ENCODE peak calls at places on chromosome 9, in ten cellular contexts. One of them, this sample, is unnamed.

GRCh38 chr9:134276463-134277245 is 49.6 kb upstream of the RXRA start:
- DNase-seq in choroid plexus epithelial cell: no peak
- DNase-seq in brain microvascular endothelial cell: no peak
- DNase-seq in CD8-positive, alpha-beta T cell: no peak
- DNase-seq in upper lobe of right lung: no peak
- DNase-seq in sigmoid colon: no peak
- DNase-seq in tibial nerve: no peak
- DNase-seq in pancreas: no peak
- DNase-seq in DND-41: no peak
- DNase-seq in omental fat pad: no peak
- DNase-seq in this sample: no peak

GRCh38 chr9:105679406-105680022 is 14.8 kb upstream of the TMEM38B start:
- DNase-seq in DND-41: no peak
- DNase-seq in tibial nerve: no peak
- DNase-seq in sigmoid colon: no peak
- DNase-seq in brain microvascular endothelial cell: no peak
- DNase-seq in CD8-positive, alpha-beta T cell: no peak
- DNase-seq in omental fat pad: no peak
- DNase-seq in pancreas: no peak
- DNase-seq in choroid plexus epithelial cell: no peak
- DNase-seq in upper lobe of right lung: no peak
- DNase-seq in this sample: no peak

GRCh38 chr9:34929506-34930102 is 28.5 kb upstream of the PHF24 start:
- DNase-seq in CD8-positive, alpha-beta T cell: no peak
- DNase-seq in sigmoid colon: no peak
- DNase-seq in upper lobe of right lung: no peak
- DNase-seq in brain microvascular endothelial cell: peak
- DNase-seq in choroid plexus epithelial cell: peak
- DNase-seq in pancreas: no peak
- DNase-seq in DND-41: peak
- DNase-seq in omental fat pad: no peak
- DNase-seq in tibial nerve: no peak
- DNase-seq in this sample: peak

GRCh38 chr9:121887553-121888437 is 205.3 kb downstream of the TTLL11 start:
- DNase-seq in brain microvascular endothelial cell: peak
- DNase-seq in pancreas: no peak
- DNase-seq in upper lobe of right lung: no peak
- DNase-seq in choroid plexus epithelial cell: peak
- DNase-seq in tibial nerve: no peak
- DNase-seq in sigmoid colon: no peak
- DNase-seq in DND-41: no peak
- DNase-seq in omental fat pad: no peak
- DNase-seq in CD8-positive, alpha-beta T cell: no peak
- DNase-seq in this sample: no peak

GRCh38 chr9:94912700-94913249 is 186.3 kb downstream of the AOPEP start:
- DNase-seq in pancreas: no peak
- DNase-seq in omental fat pad: no peak
- DNase-seq in choroid plexus epithelial cell: peak
- DNase-seq in tibial nerve: no peak
- DNase-seq in DND-41: no peak
- DNase-seq in brain microvascular endothelial cell: peak
- DNase-seq in CD8-positive, alpha-beta T cell: no peak
- DNase-seq in sigmoid colon: no peak
- DNase-seq in upper lobe of right lung: no peak
- DNase-seq in this sample: no peak

GRCh38 chr9:19456996-19457693 is 48.3 kb downstream of the ACER2 start:
- DNase-seq in pancreas: peak
- DNase-seq in upper lobe of right lung: no peak
- DNase-seq in choroid plexus epithelial cell: peak
- DNase-seq in DND-41: peak
- DNase-seq in brain microvascular endothelial cell: peak
- DNase-seq in tibial nerve: peak
- DNase-seq in omental fat pad: no peak
- DNase-seq in sigmoid colon: peak
- DNase-seq in CD8-positive, alpha-beta T cell: peak
- DNase-seq in this sample: peak

GRCh38 chr9:114906922-114907571 is 23.3 kb downstream of the TNFSF8 start:
- DNase-seq in choroid plexus epithelial cell: peak
- DNase-seq in brain microvascular endothelial cell: no peak
- DNase-seq in CD8-positive, alpha-beta T cell: no peak
- DNase-seq in tibial nerve: no peak
- DNase-seq in pancreas: no peak
- DNase-seq in upper lobe of right lung: no peak
- DNase-seq in sigmoid colon: no peak
- DNase-seq in DND-41: peak
- DNase-seq in omental fat pad: no peak
- DNase-seq in this sample: no peak

GRCh38 chr9:137972988-137973470 is 95.4 kb downstream of the CACNA1B start:
- DNase-seq in pancreas: peak
- DNase-seq in sigmoid colon: peak
- DNase-seq in tibial nerve: no peak
- DNase-seq in CD8-positive, alpha-beta T cell: no peak
- DNase-seq in DND-41: no peak
- DNase-seq in omental fat pad: no peak
- DNase-seq in upper lobe of right lung: peak
- DNase-seq in brain microvascular endothelial cell: no peak
- DNase-seq in choroid plexus epithelial cell: no peak
- DNase-seq in this sample: no peak

GRCh38 chr9:27749838-27750237 is 176.6 kb upstream of the C9orf72 start:
- DNase-seq in choroid plexus epithelial cell: no peak
- DNase-seq in upper lobe of right lung: no peak
- DNase-seq in CD8-positive, alpha-beta T cell: no peak
- DNase-seq in omental fat pad: no peak
- DNase-seq in tibial nerve: no peak
- DNase-seq in brain microvascular endothelial cell: no peak
- DNase-seq in sigmoid colon: no peak
- DNase-seq in pancreas: no peak
- DNase-seq in DND-41: no peak
- DNase-seq in this sample: no peak

GRCh38 chr9:96510258-96510657 is 60.3 kb downstream of the HABP4 start:
- DNase-seq in omental fat pad: no peak
- DNase-seq in upper lobe of right lung: no peak
- DNase-seq in tibial nerve: no peak
- DNase-seq in brain microvascular endothelial cell: no peak
- DNase-seq in pancreas: no peak
- DNase-seq in DND-41: no peak
- DNase-seq in CD8-positive, alpha-beta T cell: no peak
- DNase-seq in choroid plexus epithelial cell: peak
- DNase-seq in sigmoid colon: no peak
- DNase-seq in this sample: no peak

GRCh38 chr9:91433180-91433579 is 9.5 kb upstream of the NFIL3 start:
- DNase-seq in omental fat pad: no peak
- DNase-seq in brain microvascular endothelial cell: peak
- DNase-seq in pancreas: no peak
- DNase-seq in CD8-positive, alpha-beta T cell: no peak
- DNase-seq in choroid plexus epithelial cell: peak
- DNase-seq in upper lobe of right lung: no peak
- DNase-seq in sigmoid colon: no peak
- DNase-seq in DND-41: no peak
- DNase-seq in tibial nerve: no peak
- DNase-seq in this sample: no peak

GRCh38 chr9:91855196-91855595 is 94.8 kb downstream of the ROR2 start:
- DNase-seq in pancreas: no peak
- DNase-seq in choroid plexus epithelial cell: no peak
- DNase-seq in upper lobe of right lung: no peak
- DNase-seq in omental fat pad: no peak
- DNase-seq in brain microvascular endothelial cell: no peak
- DNase-seq in tibial nerve: no peak
- DNase-seq in DND-41: no peak
- DNase-seq in sigmoid colon: peak
- DNase-seq in CD8-positive, alpha-beta T cell: no peak
- DNase-seq in this sample: no peak

GRCh38 chr9:21770877-21771560 is 31.4 kb upstream of the MTAP start:
- DNase-seq in DND-41: no peak
- DNase-seq in brain microvascular endothelial cell: peak
- DNase-seq in sigmoid colon: no peak
- DNase-seq in CD8-positive, alpha-beta T cell: no peak
- DNase-seq in choroid plexus epithelial cell: peak
- DNase-seq in upper lobe of right lung: no peak
- DNase-seq in pancreas: no peak
- DNase-seq in tibial nerve: no peak
- DNase-seq in omental fat pad: no peak
- DNase-seq in this sample: no peak

GRCh38 chr9:5630038-5630507 is 1.2 kb downstream of the RIC1 start:
- DNase-seq in choroid plexus epithelial cell: peak
- DNase-seq in upper lobe of right lung: no peak
- DNase-seq in CD8-positive, alpha-beta T cell: no peak
- DNase-seq in sigmoid colon: no peak
- DNase-seq in pancreas: no peak
- DNase-seq in omental fat pad: no peak
- DNase-seq in brain microvascular endothelial cell: peak
- DNase-seq in tibial nerve: no peak
- DNase-seq in DND-41: no peak
- DNase-seq in this sample: no peak

GRCh38 chr9:123591283-123591682 is 235.3 kb downstream of the CRB2 start:
- DNase-seq in choroid plexus epithelial cell: no peak
- DNase-seq in omental fat pad: no peak
- DNase-seq in tibial nerve: no peak
- DNase-seq in brain microvascular endothelial cell: no peak
- DNase-seq in pancreas: no peak
- DNase-seq in sigmoid colon: no peak
- DNase-seq in CD8-positive, alpha-beta T cell: no peak
- DNase-seq in DND-41: no peak
- DNase-seq in upper lobe of right lung: no peak
- DNase-seq in this sample: no peak

GRCh38 chr9:124858330-124859046 is 3.3 kb downstream of the RPL35 start:
- DNase-seq in sigmoid colon: no peak
- DNase-seq in tibial nerve: no peak
- DNase-seq in DND-41: no peak
- DNase-seq in brain microvascular endothelial cell: no peak
- DNase-seq in CD8-positive, alpha-beta T cell: no peak
- DNase-seq in pancreas: no peak
- DNase-seq in omental fat pad: no peak
- DNase-seq in upper lobe of right lung: no peak
- DNase-seq in choroid plexus epithelial cell: no peak
- DNase-seq in this sample: no peak
- TF ChIP-seq CTCF in sigmoid colon: no peak
- TF ChIP-seq CTCF in tibial nerve: no peak
- TF ChIP-seq CTCF in DND-41: no peak
- TF ChIP-seq CTCF in brain microvascular endothelial cell: no peak
- TF ChIP-seq CTCF in CD8-positive, alpha-beta T cell: no peak
- TF ChIP-seq CTCF in pancreas: no peak
- TF ChIP-seq CTCF in omental fat pad: no peak
- TF ChIP-seq CTCF in upper lobe of right lung: no peak
- TF ChIP-seq CTCF in choroid plexus epithelial cell: peak
- TF ChIP-seq CTCF in this sample: no peak

GRCh38 chr9:2824564-2824963 is 19.3 kb downstream of the PUM3 start:
- DNase-seq in omental fat pad: no peak
- DNase-seq in upper lobe of right lung: no peak
- DNase-seq in sigmoid colon: no peak
- DNase-seq in choroid plexus epithelial cell: peak
- DNase-seq in brain microvascular endothelial cell: no peak
- DNase-seq in pancreas: peak
- DNase-seq in tibial nerve: no peak
- DNase-seq in DND-41: peak
- DNase-seq in CD8-positive, alpha-beta T cell: no peak
- DNase-seq in this sample: peak
- TF ChIP-seq CTCF in omental fat pad: no peak
- TF ChIP-seq CTCF in upper lobe of right lung: peak
- TF ChIP-seq CTCF in sigmoid colon: no peak
- TF ChIP-seq CTCF in choroid plexus epithelial cell: peak
- TF ChIP-seq CTCF in brain microvascular endothelial cell: peak
- TF ChIP-seq CTCF in pancreas: no peak
- TF ChIP-seq CTCF in tibial nerve: no peak
- TF ChIP-seq CTCF in DND-41: peak
- TF ChIP-seq CTCF in CD8-positive, alpha-beta T cell: no peak
- TF ChIP-seq CTCF in this sample: peak

GRCh38 chr9:132646726-132647125 is 23.1 kb downstream of the DDX31 start:
- DNase-seq in DND-41: no peak
- DNase-seq in pancreas: no peak
- DNase-seq in omental fat pad: no peak
- DNase-seq in tibial nerve: no peak
- DNase-seq in upper lobe of right lung: no peak
- DNase-seq in sigmoid colon: no peak
- DNase-seq in CD8-positive, alpha-beta T cell: no peak
- DNase-seq in brain microvascular endothelial cell: no peak
- DNase-seq in choroid plexus epithelial cell: peak
- DNase-seq in this sample: no peak

GRCh38 chr9:132645711-132646110 is 24.1 kb downstream of the DDX31 start:
- DNase-seq in brain microvascular endothelial cell: no peak
- DNase-seq in pancreas: no peak
- DNase-seq in upper lobe of right lung: no peak
- DNase-seq in DND-41: no peak
- DNase-seq in omental fat pad: no peak
- DNase-seq in sigmoid colon: no peak
- DNase-seq in tibial nerve: no peak
- DNase-seq in choroid plexus epithelial cell: no peak
- DNase-seq in CD8-positive, alpha-beta T cell: no peak
- DNase-seq in this sample: no peak

GRCh38 chr9:132645306-132645705 is 24.5 kb downstream of the DDX31 start:
- DNase-seq in brain microvascular endothelial cell: no peak
- DNase-seq in upper lobe of right lung: no peak
- DNase-seq in sigmoid colon: no peak
- DNase-seq in omental fat pad: no peak
- DNase-seq in choroid plexus epithelial cell: no peak
- DNase-seq in pancreas: no peak
- DNase-seq in CD8-positive, alpha-beta T cell: no peak
- DNase-seq in DND-41: no peak
- DNase-seq in tibial nerve: no peak
- DNase-seq in this sample: no peak

GRCh38 chr9:132641216-132641615 is 28.6 kb downstream of the DDX31 start:
- DNase-seq in pancreas: no peak
- DNase-seq in tibial nerve: no peak
- DNase-seq in omental fat pad: no peak
- DNase-seq in brain microvascular endothelial cell: no peak
- DNase-seq in upper lobe of right lung: no peak
- DNase-seq in choroid plexus epithelial cell: no peak
- DNase-seq in CD8-positive, alpha-beta T cell: no peak
- DNase-seq in sigmoid colon: no peak
- DNase-seq in DND-41: no peak
- DNase-seq in this sample: no peak

DNA sequence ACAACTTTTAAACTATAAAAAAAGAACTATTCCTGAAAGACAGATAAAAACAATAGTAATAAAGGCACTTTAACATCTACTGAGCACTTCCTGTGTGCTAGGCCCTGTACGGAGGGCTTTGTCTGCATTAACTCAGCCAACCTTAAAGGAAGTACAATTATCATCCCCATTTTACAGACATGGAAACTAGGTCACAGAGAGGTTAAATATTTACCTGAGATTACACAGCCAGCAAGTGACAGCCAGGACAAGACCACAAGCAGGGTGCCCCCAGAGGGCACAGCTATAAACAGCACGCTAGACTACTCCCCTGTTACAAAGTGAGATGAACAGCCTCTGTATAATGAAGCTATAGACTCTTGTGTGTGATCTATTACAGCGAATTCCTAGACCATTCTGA is 25.5 kb downstream of the DDX31 start:
- DNase-seq in upper lobe of right lung: no peak
- DNase-seq in choroid plexus epithelial cell: no peak
- DNase-seq in tibial nerve: no peak
- DNase-seq in DND-41: no peak
- DNase-seq in omental fat pad: no peak
- DNase-seq in sigmoid colon: no peak
- DNase-seq in CD8-positive, alpha-beta T cell: no peak
- DNase-seq in brain microvascular endothelial cell: no peak
- DNase-seq in pancreas: no peak
- DNase-seq in this sample: no peak
- TF ChIP-seq CTCF in upper lobe of right lung: no peak
- TF ChIP-seq CTCF in choroid plexus epithelial cell: peak
- TF ChIP-seq CTCF in tibial nerve: no peak
- TF ChIP-seq CTCF in DND-41: peak
- TF ChIP-seq CTCF in omental fat pad: no peak
- TF ChIP-seq CTCF in sigmoid colon: no peak
- TF ChIP-seq CTCF in CD8-positive, alpha-beta T cell: no peak
- TF ChIP-seq CTCF in brain microvascular endothelial cell: peak
- TF ChIP-seq CTCF in pancreas: no peak
- TF ChIP-seq CTCF in this sample: peak

GRCh38 chr9:113589890-113590289 is 126.4 kb downstream of the RGS3 start:
- DNase-seq in omental fat pad: no peak
- DNase-seq in brain microvascular endothelial cell: no peak
- DNase-seq in pancreas: no peak
- DNase-seq in DND-41: no peak
- DNase-seq in choroid plexus epithelial cell: peak
- DNase-seq in sigmoid colon: peak
- DNase-seq in tibial nerve: no peak
- DNase-seq in CD8-positive, alpha-beta T cell: no peak
- DNase-seq in upper lobe of right lung: no peak
- DNase-seq in this sample: no peak
- TF ChIP-seq CTCF in omental fat pad: no peak
- TF ChIP-seq CTCF in brain microvascular endothelial cell: peak
- TF ChIP-seq CTCF in pancreas: peak
- TF ChIP-seq CTCF in DND-41: peak
- TF ChIP-seq CTCF in choroid plexus epithelial cell: peak
- TF ChIP-seq CTCF in sigmoid colon: peak
- TF ChIP-seq CTCF in tibial nerve: peak
- TF ChIP-seq CTCF in CD8-positive, alpha-beta T cell: peak
- TF ChIP-seq CTCF in upper lobe of right lung: peak
- TF ChIP-seq CTCF in this sample: peak